ENCODE peak calls at places on chromosomes 2 and 18, in four cellular contexts. N is fibroblast of lung, W is PC-9, O is upper lobe of right lung. F is an unnamed sample.
A peak's percentile ranks its signal among the peaks of the same experiment; 100 is the strongest.

GRCh38 chr2:190178066-190178722 is 115.7 kb upstream of the MSTN start:
- DNase-seq in N (no peak), W (no peak), O (no peak), F (no peak)

GRCh38 chr2:216234106-216234505 is 125.0 kb downstream of the XRCC5 start:
- DNase-seq in N (no peak), W (no peak), O (no peak), F (peak; percentile 31)

GRCh38 chr18:58687871-58688308 is 16.6 kb downstream of the MALT1 start:
- DNase-seq in N (no peak), W (no peak), O (no peak), F (no peak)

GRCh38 chr2:203498161-203498560 is 36.9 kb downstream of the RAPH1 start:
- DNase-seq in N (peak; percentile 86), W (no peak), O (no peak), F (no peak)

GRCh38 chr2:69731575-69731974 is 10.4 kb upstream of the ANXA4 start:
- DNase-seq in N (no peak), W (no peak), O (no peak), F (no peak)

GRCh38 chr2:120865656-120866055 is 130.0 kb downstream of the GLI2 start:
- DNase-seq in N (no peak), W (no peak), O (no peak), F (no peak)

GRCh38 chr2:33435518-33435917 is 40.9 kb upstream of the RASGRP3 start:
- DNase-seq in N (no peak), W (no peak), O (no peak), F (peak; percentile 68)

GRCh38 chr2:74876081-74876886 is 42.4 kb downstream of the HK2 start:
- DNase-seq in N (peak; percentile 26), W (peak; percentile 35), O (peak; percentile 60), F (no peak)

GRCh38 chr2:148994341-148994740 is 44.2 kb upstream of the LYPD6B start:
- DNase-seq in N (no peak), W (no peak), O (no peak), F (no peak)

GRCh38 chr18:46916551-46917107 is 678 bp downstream of the PIAS2 start:
- DNase-seq in N (peak; percentile 40), W (no peak), O (no peak), F (peak; percentile 21)

GRCh38 chr2:558302-558642 is 118.9 kb downstream of the TMEM18 start:
- DNase-seq in N (no peak), W (no peak), O (no peak), F (no peak)
- H3K4me3 ChIP-seq in N (no peak overlapping the region), W (no peak overlapping the region), O (no peak overlapping the region), F (no peak overlapping the region)

GRCh38 chr2:230712443-230713330 is at the start of gene CAB39:
- DNase-seq in N (peak; percentile 88), W (peak; percentile 90), O (peak; percentile 94), F (peak; percentile 91)

GRCh38 chr2:230713331-230714121 is 884 bp downstream of the CAB39 start:
- DNase-seq in N (peak; percentile 23), W (peak; percentile 37), O (peak; percentile 76), F (no peak)

GRCh38 chr2:230716588-230716987 is 3.9 kb downstream of the CAB39 start:
- DNase-seq in N (no peak), W (no peak), O (no peak), F (no peak)

GRCh38 chr2:230715201-230715600 is 2.6 kb downstream of the CAB39 start:
- DNase-seq in N (peak; percentile 46), W (no peak), O (no peak), F (no peak)

GRCh38 chr2:230714122-230714453 is 1.4 kb downstream of the CAB39 start:
- DNase-seq in N (peak; percentile 79), W (no peak), O (no peak), F (peak; percentile 79)
- H3K4me1 ChIP-seq in N (peaks cover 7% of the 10 kb centered on the region), W (peaks cover 52% of the 10 kb centered on the region), O (peaks cover 52% of the 10 kb centered on the region), F (peaks cover 25% of the 10 kb centered on the region)

GRCh38 chr2:31476511-31477171 is 62.1 kb upstream of the XDH start:
- DNase-seq in N (peak; percentile 27), W (no peak), O (no peak), F (no peak)
- H3K4me3 ChIP-seq in N (no peak overlapping the region), W (no peak overlapping the region), O (no peak overlapping the region), F (no peak overlapping the region)

GRCh38 chr18:9835796-9836195 is 50.0 kb upstream of the TXNDC2 start:
- DNase-seq in N (peak; percentile 40), W (no peak), O (no peak), F (no peak)
- H3K4me1 ChIP-seq in N (no peaks in the 10 kb centered on the region), W (peaks cover 42% of the 10 kb centered on the region), O (peaks cover 8% of the 10 kb centered on the region), F (no peaks in the 10 kb centered on the region)

GRCh38 chr18:45688834-45689233 is 35.1 kb upstream of the SLC14A1 start:
- DNase-seq in N (no peak), W (no peak), O (no peak), F (no peak)

GRCh38 chr18:45688113-45688512 is 35.9 kb upstream of the SLC14A1 start:
- DNase-seq in N (no peak), W (no peak), O (no peak), F (no peak)

GRCh38 chr18:45689386-45689785 is 34.6 kb upstream of the SLC14A1 start:
- DNase-seq in N (no peak), W (no peak), O (no peak), F (no peak)

GRCh38 chr18:45687617-45688016 is 36.4 kb upstream of the SLC14A1 start:
- DNase-seq in N (no peak), W (no peak), O (no peak), F (no peak)

DNA sequence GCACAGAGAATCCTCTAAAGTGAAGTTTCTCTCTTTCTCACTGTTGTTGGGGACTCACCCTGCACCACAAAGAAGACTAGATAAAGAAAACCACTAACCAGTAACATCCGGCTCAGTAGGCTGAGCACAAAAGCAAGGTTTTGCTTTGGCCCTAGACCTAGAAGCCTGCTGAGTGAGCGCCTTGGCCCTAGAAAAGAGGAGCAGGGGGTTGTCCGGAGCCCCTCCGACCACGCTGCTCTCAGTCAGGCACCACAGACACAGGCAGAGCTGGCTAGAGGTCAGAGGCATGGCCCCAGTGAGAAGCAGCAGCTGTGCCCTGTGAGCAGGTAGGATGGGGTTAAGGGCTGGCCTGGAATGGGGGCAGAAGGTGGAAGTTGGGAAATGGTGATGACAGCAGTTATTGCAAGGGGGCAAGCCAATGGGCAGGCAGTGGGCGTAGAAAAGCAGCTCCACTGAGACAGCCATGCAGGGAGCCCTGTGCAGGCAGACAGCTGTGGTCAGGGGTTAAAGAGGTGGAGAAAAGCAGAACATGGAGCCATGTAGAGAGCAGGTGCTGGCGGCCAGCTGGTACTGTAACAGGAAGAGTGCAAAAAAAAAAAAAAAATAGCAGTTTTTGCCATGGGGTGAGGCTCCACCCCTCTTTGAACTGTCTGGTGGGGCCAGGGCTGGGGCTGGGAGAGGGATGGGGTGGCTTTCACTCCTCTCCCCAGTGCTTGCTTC is 36.9 kb upstream of the SLC14A1 start:
- DNase-seq in N (no peak), W (no peak), O (peak; percentile 75), F (no peak)
- H3K4me3 ChIP-seq in N (no peak overlapping the region), W (no peak overlapping the region), O (no peak overlapping the region), F (no peak overlapping the region)

GRCh38 chr2:25308599-25308998 is 33.1 kb downstream of the DNMT3A start:
- DNase-seq in N (no peak), W (no peak), O (no peak), F (no peak)

GRCh38 chr2:25310965-25311865 is 30.5 kb downstream of the DNMT3A start:
- DNase-seq in N (no peak), W (peak; percentile 90), O (peak; percentile 74), F (no peak)

GRCh38 chr2:25307949-25308557 is 33.7 kb downstream of the DNMT3A start:
- DNase-seq in N (no peak), W (no peak), O (no peak), F (no peak)

GRCh38 chr2:25310690-25310964 is 31.1 kb downstream of the DNMT3A start:
- DNase-seq in N (no peak), W (no peak), O (no peak), F (no peak)

GRCh38 chr2:25309402-25309801 is 32.3 kb downstream of the DNMT3A start:
- DNase-seq in N (peak; percentile 35), W (peak; percentile 10), O (no peak), F (peak; percentile 61)
- H3K4me1 ChIP-seq in N (no peaks in the 10 kb centered on the region), W (peaks cover 20% of the 10 kb centered on the region), O (peaks cover 39% of the 10 kb centered on the region), F (no peaks in the 10 kb centered on the region)

GRCh38 chr2:72915076-72915906 is 2.0 kb upstream of the EMX1 start:
- DNase-seq in N (no peak), W (no peak), O (no peak), F (peak; percentile 39)

GRCh38 chr2:72915907-72916742 is 1.2 kb upstream of the EMX1 start:
- DNase-seq in N (peak; percentile 34), W (peak; percentile 63), O (peak; percentile 78), F (no peak)

GRCh38 chr2:72917875-72918660 is 749 bp downstream of the EMX1 start:
- DNase-seq in N (no peak), W (no peak), O (no peak), F (no peak)

GRCh38 chr2:72916743-72917137 is 579 bp upstream of the EMX1 start:
- DNase-seq in N (no peak), W (no peak), O (no peak), F (peak; percentile 37)

DNA sequence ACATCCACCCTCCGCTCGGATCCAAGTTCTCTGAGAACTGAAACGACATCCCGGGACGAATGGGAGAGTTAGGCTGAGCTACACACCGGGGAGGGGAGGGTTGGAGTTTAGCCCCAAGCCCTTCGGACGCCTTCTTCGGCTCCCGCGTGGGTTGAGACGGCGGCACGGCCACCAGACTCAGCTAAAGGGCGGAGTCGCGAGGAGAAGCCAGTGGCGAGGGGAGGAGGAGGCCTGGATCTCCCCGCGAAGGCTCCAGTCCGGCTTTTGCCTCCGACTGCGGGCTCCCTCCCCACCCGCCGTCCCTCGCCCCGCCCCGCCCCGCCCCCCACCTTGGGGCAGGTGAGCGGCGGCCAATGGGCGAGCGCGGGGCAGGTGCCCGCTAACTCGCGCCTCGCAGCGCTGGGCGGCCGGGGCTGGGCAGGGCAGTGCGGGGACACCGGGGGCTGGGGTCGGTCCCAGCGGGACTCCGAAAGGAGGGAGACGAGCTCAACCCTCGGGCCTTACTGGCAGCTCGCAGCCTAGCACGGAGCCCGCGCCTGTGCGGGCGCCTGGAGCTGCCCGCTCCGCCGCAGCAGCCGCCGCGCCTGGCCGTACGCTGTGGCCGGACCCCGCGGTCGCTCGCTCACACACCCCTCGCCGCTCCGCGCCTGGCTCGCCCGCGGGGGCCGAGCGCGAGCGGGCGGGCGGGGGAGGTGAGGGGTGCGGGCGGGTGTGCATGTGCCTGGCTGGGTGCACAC is at the start of gene EMX1:
- DNase-seq in N (no peak), W (peak; percentile 74), O (peak; percentile 83), F (no peak)
- H3K4me3 ChIP-seq in N (no peak within 1 kb of the TSS), W (peak within 1 kb of the TSS; percentile 74), O (peak within 1 kb of the TSS; percentile 45), F (no peak within 1 kb of the TSS)

GRCh38 chr2:105836840-105837692 is 92.4 kb downstream of the NCK2 start:
- DNase-seq in N (no peak), W (no peak), O (no peak), F (no peak)
- H3K4me1 ChIP-seq in N (no peaks in the 10 kb centered on the region), W (no peaks in the 10 kb centered on the region), O (no peaks in the 10 kb centered on the region), F (peaks cover 4% of the 10 kb centered on the region)

F was measured in SJSA1.